ENCODE peak calls at places on chromosomes 13 and 19, in ten cellular contexts. Y is AG10803; C is thoracic aorta; I is T-cell; T is NCI-H2081; S is mesenchymal stem cell; A is nucleus accumbens; D is activated CD8-positive, alpha-beta memory T cell treated with anti-CD3 and anti-CD28 coated beads for 48 hours; F is posterior cingulate gyrus; E is breast epithelium. L is an unnamed sample.
A peak's percentile ranks its signal among the peaks of the same experiment; 100 is the strongest.

GRCh38 chr13:97976551-97977375 is 23.3 kb downstream of the IPO5 start:
- DNase-seq in I (no peak), F (no peak), C (peak; percentile 48), Y (no peak), T (peak; percentile 17), S (peak; percentile 39), E (no peak), D (peak; percentile 4), A (no peak), L (no peak)

GRCh38 chr13:39039033-39039432 is 777 bp downstream of the NHLRC3 start:
- DNase-seq in T (peak; percentile 25), E (no peak), F (no peak), S (no peak), Y (peak; percentile 2), A (no peak), D (no peak), C (no peak), I (no peak), L (no peak)

GRCh38 chr13:111632906-111633305 is 312.5 kb downstream of the TEX29 start:
- DNase-seq in Y (no peak), S (no peak), F (no peak), C (no peak), I (no peak), E (no peak), T (no peak), D (no peak), A (no peak), L (no peak)

GRCh38 chr13:37616131-37616530 is 17.6 kb upstream of the POSTN start:
- DNase-seq in A (no peak), F (no peak), T (no peak), S (peak; percentile 12), C (no peak), I (no peak), Y (peak; percentile 53), E (no peak), D (no peak), L (no peak)

GRCh38 chr19:43316591-43317319 is 36.7 kb upstream of the CD177 start:
- DNase-seq in E (no peak), D (no peak), Y (peak; percentile 40), I (no peak), F (no peak), T (no peak), A (no peak), C (no peak), S (no peak), L (no peak)

GRCh38 chr19:44626067-44626624 is 12.8 kb downstream of the IGSF23 start:
- DNase-seq in S (peak; percentile 84), E (peak; percentile 70), F (no peak), A (no peak), Y (peak; percentile 98), I (no peak), C (no peak), D (no peak), T (no peak), L (no peak)

GRCh38 chr19:1582201-1582600 is 10.5 kb downstream of the MBD3 start:
- DNase-seq in C (no peak), A (no peak), I (no peak), Y (no peak), F (no peak), D (no peak), T (peak; percentile 41), S (no peak), E (no peak), L (no peak)

GRCh38 chr13:98022210-98022609 is 68.7 kb downstream of the IPO5 start:
- DNase-seq in A (no peak), T (no peak), C (no peak), I (no peak), S (peak; percentile 85), F (no peak), D (no peak), Y (peak; percentile 89), E (peak; percentile 65), L (no peak)

GRCh38 chr19:10516064-10516385 is 1.2 kb downstream of the S1PR5 start:
- DNase-seq in D (no peak), I (peak; percentile 63), C (no peak), S (no peak), T (no peak), A (no peak), F (no peak), E (no peak), Y (no peak), L (no peak)

GRCh38 chr19:49926520-49926919 is 2.5 kb upstream of the ATF5 start:
- DNase-seq in S (no peak), F (no peak), C (no peak), E (no peak), A (no peak), Y (no peak), T (no peak), D (no peak), I (no peak), L (no peak)

GRCh38 chr13:107864543-107865460 is 350.5 kb downstream of the LIG4 start:
- DNase-seq in A (no peak), I (no peak), T (peak; percentile 49), F (no peak), C (no peak), E (no peak), S (peak; percentile 87), D (no peak), Y (peak; percentile 46), L (no peak)

GRCh38 chr13:25232937-25233515 is 54.3 kb downstream of the MTMR6 start:
- DNase-seq in T (peak; percentile 31), D (no peak), C (no peak), F (no peak), I (no peak), S (peak; percentile 33), Y (peak; percentile 32), E (no peak), A (no peak), L (no peak)

GRCh38 chr19:2242092-2242537 is 5.5 kb downstream of the SF3A2 start:
- DNase-seq in Y (no peak), I (no peak), A (no peak), T (no peak), E (no peak), D (no peak), S (no peak), C (no peak), F (no peak), L (no peak)

GRCh38 chr19:42279902-42280760 is 11.1 kb downstream of the CIC start:
- DNase-seq in Y (peak; percentile 82), C (peak; percentile 87), A (peak; percentile 94), E (peak; percentile 91), I (peak; percentile 74), T (peak; percentile 97), D (peak; percentile 74), F (peak; percentile 99), S (peak; percentile 93), L (peak; percentile 94)

GRCh38 chr19:54684537-54684936 is 21.8 kb downstream of the LILRB4 start:
- DNase-seq in E (no peak), T (no peak), I (no peak), F (no peak), A (no peak), Y (no peak), S (no peak), D (no peak), C (no peak), L (no peak)

GRCh38 chr13:44263920-44264610 is 109.6 kb upstream of the SERP2 start:
- DNase-seq in I (no peak), Y (peak; percentile 16), D (no peak), S (peak; percentile 62), E (no peak), T (no peak), A (no peak), C (no peak), F (peak; percentile 93), L (peak; percentile 40)

GRCh38 chr13:34011552-34012085 is 193.7 kb downstream of the RFC3 start:
- DNase-seq in Y (no peak), A (no peak), C (no peak), D (no peak), T (peak; percentile 77), E (no peak), F (peak; percentile 71), S (no peak), I (no peak), L (no peak)

GRCh38 chr19:18254546-18255500 is 19.4 kb downstream of the IQCN start:
- DNase-seq in I (no peak), T (peak; percentile 64), A (no peak), Y (no peak), D (no peak), C (no peak), E (no peak), F (no peak), S (no peak), L (no peak)

GRCh38 chr19:11361037-11361770 is 6.0 kb downstream of the PLPPR2 start:
- DNase-seq in T (no peak), A (no peak), C (no peak), D (no peak), I (no peak), E (no peak), F (no peak), Y (no peak), S (no peak), L (no peak)

L was measured in uterus.